ENCODE peak calls at places on chromosomes 13 and 19, in six cellular contexts. W is left cardiac atrium; H is NCI-H2029 treated with DMSO at 0.1 percent for 48 hours; C is heart right ventricle; N is A549; Y is activated naive CD8-positive, alpha-beta T cell treated with anti-CD3 and anti-CD28 coated beads, Interleukin-2, amount 50 U/mL, for 24 hours. O is an unnamed sample.

GRCh38 chr19:30490760-30491159 is 118.6 kb downstream of the ZNF536 start:
- DNase-seq in H (no peak), C (no peak), W (no peak), Y (no peak), N (no peak), O (no peak)

GRCh38 chr19:12159773-12160414 is 3.0 kb upstream of the ZNF136 start:
- DNase-seq in Y (peak), W (no peak), N (no peak), H (no peak), C (no peak), O (no peak)

GRCh38 chr19:31066385-31066784 is 282.9 kb downstream of the TSHZ3 start:
- DNase-seq in C (no peak), H (no peak), Y (no peak), N (peak), W (no peak), O (no peak)

GRCh38 chr19:17109962-17110598 is 34.5 kb downstream of the MYO9B start:
- DNase-seq in C (peak), H (no peak), W (peak), Y (peak), N (no peak), O (no peak)

GRCh38 chr13:75704194-75704941 is 68.2 kb downstream of the LMO7 start:
- DNase-seq in C (no peak), N (no peak), Y (no peak), H (no peak), W (no peak), O (no peak)

GRCh38 chr13:27920677-27921420 is 1.0 kb downstream of the PDX1 start:
- DNase-seq in Y (no peak), N (peak), C (no peak), W (no peak), H (no peak), O (no peak)

GRCh38 chr13:74067818-74068217 is 66.4 kb downstream of the KLF12 start:
- DNase-seq in N (no peak), Y (no peak), W (no peak), H (no peak), C (no peak), O (no peak)

GRCh38 chr19:29878973-29879654 is 62.9 kb upstream of the URI1 start:
- DNase-seq in Y (no peak), W (no peak), C (no peak), N (peak), H (no peak), O (peak)

GRCh38 chr13:58085819-58086218 is 454.3 kb downstream of the PCDH17 start:
- DNase-seq in H (no peak), Y (no peak), W (no peak), C (no peak), N (no peak), O (no peak)

GRCh38 chr13:112444001-112444311 is 67.8 kb downstream of the SPACA7 start:
- DNase-seq in H (no peak), C (peak), Y (peak), N (peak), W (peak), O (peak)

GRCh38 chr19:13825489-13826475 is 30.5 kb downstream of the ZSWIM4 start:
- DNase-seq in H (no peak), C (no peak), Y (peak), N (no peak), W (no peak), O (peak)

GRCh38 chr13:81778350-81778749 is 1437.4 kb upstream of the SPRY2 start:
- DNase-seq in W (no peak), N (no peak), Y (no peak), H (no peak), C (no peak), O (no peak)

GRCh38 chr13:33548065-33548464 is 262.5 kb upstream of the STARD13 start:
- DNase-seq in H (no peak), Y (no peak), W (no peak), N (no peak), C (no peak), O (no peak)

GRCh38 chr19:6590458-6591319 is at the start of gene CD70:
- DNase-seq in N (peak), H (no peak), C (no peak), W (no peak), Y (peak), O (no peak)

GRCh38 chr19:6677924-6678689 is 8.1 kb upstream of the TNFSF14 start:
- DNase-seq in W (no peak), C (peak), Y (peak), N (no peak), H (no peak), O (peak)

GRCh38 chr19:13417054-13417453 is 89.2 kb downstream of the CACNA1A start:
- DNase-seq in W (peak), Y (no peak), N (no peak), C (peak), H (no peak), O (peak)

GRCh38 chr13:64529874-64530485 is 2700.2 kb downstream of the PCDH9 start:
- DNase-seq in Y (peak), N (peak), C (no peak), W (no peak), H (no peak), O (no peak)

GRCh38 chr19:23410155-23410554 is 14.9 kb upstream of the ZNF91 start:
- DNase-seq in N (no peak), W (no peak), C (no peak), Y (no peak), H (no peak), O (no peak)

GRCh38 chr19:37817180-37817911 is 38.0 kb upstream of the ZNF573 start:
- DNase-seq in H (peak), N (no peak), W (peak), Y (peak), C (peak), O (peak)

GRCh38 chr19:51083181-51083580 is 494 bp upstream of the KLK14 start:
- DNase-seq in N (no peak), H (no peak), Y (no peak), C (no peak), W (no peak), O (no peak)

GRCh38 chr19:13906525-13906904 is 514 bp downstream of the CC2D1A start:
- DNase-seq in H (no peak), N (no peak), Y (peak), W (no peak), C (no peak), O (no peak)